ENCODE peak calls at places on chromosomes 11 and 22, in seven cellular contexts. G is fibroblast of lung, B is lower lobe of right lung, O is tibial artery, T is ascending aorta, E is neural progenitor cell, K is GM23338. L is an unnamed sample. For H3K4me1, the result is how much of the 10 kb centered on the place peaks cover.

GRCh38 chr22:38927033-38927789 is 30.2 kb upstream of the APOBEC3A start:
- DNase-seq in O (peak), E (peak), T (no peak), G (peak), K (peak), B (peak), L (no peak)

GRCh38 chr22:26453812-26454500 is 24.9 kb downstream of the ASPHD2 start:
- DNase-seq in O (peak), E (no peak), K (no peak), T (no peak), B (no peak), G (no peak), L (no peak)

GRCh38 chr11:17386331-17387084 is 2.0 kb downstream of the KCNJ11 start:
- DNase-seq in B (peak), T (no peak), G (peak), K (peak), E (peak), O (peak), L (no peak)

GRCh38 chr22:35330258-35330861 is 30.7 kb downstream of the TOM1 start:
- DNase-seq in O (peak), E (no peak), G (peak), K (no peak), B (peak), T (peak), L (no peak)

GRCh38 chr11:118417801-118418200 is 16.4 kb downstream of the ATP5MG start:
- DNase-seq in O (no peak), K (no peak), B (no peak), T (no peak), G (no peak), E (no peak), L (no peak)

GRCh38 chr11:118193910-118194566 is 17.6 kb upstream of the SCN2B start:
- DNase-seq in G (no peak), T (no peak), B (no peak), O (no peak), E (no peak), K (no peak), L (no peak)

GRCh38 chr11:66915046-66915832 is 42.9 kb downstream of the PC start:
- DNase-seq in G (no peak), K (peak), B (no peak), O (no peak), E (peak), T (no peak), L (no peak)

GRCh38 chr11:112270551-112271180 is 10.0 kb upstream of the PLET1 start:
- DNase-seq in O (no peak), T (no peak), B (no peak), E (no peak), K (peak), G (no peak), L (no peak)

GRCh38 chr22:17862646-17863181 is 88.4 kb upstream of the BID start:
- DNase-seq in B (no peak), O (no peak), K (no peak), E (no peak), T (no peak), G (no peak), L (no peak)

GRCh38 chr22:39205344-39206021 is 39.3 kb downstream of the PDGFB start:
- DNase-seq in K (no peak), T (no peak), G (peak), B (peak), O (peak), E (no peak), L (no peak)

GRCh38 chr11:111793863-111794262 is 27.7 kb upstream of the PPP2R1B start:
- DNase-seq in K (no peak), O (no peak), T (no peak), G (no peak), B (no peak), E (no peak), L (no peak)

GRCh38 chr11:94043241-94043640 is 22.1 kb downstream of the HEPHL1 start:
- DNase-seq in O (no peak), K (no peak), T (no peak), B (no peak), G (no peak), E (no peak), L (no peak)

GRCh38 chr11:119421351-119421750 is 1.6 kb downstream of the THY1 start:
- DNase-seq in K (peak), B (no peak), G (peak), T (no peak), O (no peak), E (no peak), L (no peak)
- H3K4me3 ChIP-seq in K (peak), B (no peak), G (peak), T (no peak), O (peak), E (peak), L (no peak)

GRCh38 chr11:84993386-84993785 is 633.8 kb downstream of the DLG2 start:
- DNase-seq in B (no peak), G (no peak), T (no peak), E (peak), O (no peak), K (peak), L (no peak)
- TF ChIP-seq CTCF in B (no peak), G (peak), T (no peak), E (peak), O (no peak), K (peak), L (no peak)

DNA sequence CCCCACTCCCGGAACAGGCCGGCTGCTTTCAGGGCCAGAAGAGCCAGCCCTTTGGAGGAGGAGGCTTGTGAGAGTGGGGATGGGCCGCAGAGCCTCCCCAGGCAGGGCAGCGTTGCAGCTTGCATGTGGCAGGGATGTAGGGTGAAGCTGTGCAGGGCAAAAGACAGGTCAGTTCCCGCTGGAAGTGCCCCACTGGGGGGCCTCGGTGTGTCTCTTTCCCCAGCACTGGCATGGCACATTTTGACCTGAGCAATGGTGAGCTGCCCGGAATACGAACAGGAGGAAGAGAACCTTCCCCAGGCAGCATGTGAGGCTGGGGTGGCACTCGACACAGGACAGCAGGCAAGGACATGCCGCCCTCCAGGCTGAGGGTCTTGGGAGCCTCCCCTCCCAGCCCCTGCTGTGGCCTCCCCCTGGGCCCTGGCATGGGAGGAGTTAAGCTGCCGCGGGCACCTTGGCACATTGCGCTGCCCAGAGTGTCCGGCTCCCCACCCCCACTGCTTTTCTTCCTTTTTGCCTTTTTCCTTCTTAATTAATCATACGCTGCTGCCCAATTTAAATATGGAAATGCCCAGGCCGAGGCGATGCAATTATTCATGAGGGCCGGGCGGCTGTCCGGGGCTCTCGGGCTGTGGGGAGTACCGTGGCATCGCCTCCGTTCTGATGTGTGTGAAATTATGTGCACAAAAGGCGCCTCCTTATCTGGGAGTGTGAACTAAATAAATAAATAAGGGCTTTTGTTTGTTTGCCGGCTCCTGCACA is 76.0 kb upstream of the WNT7B start:
- DNase-seq in K (no peak), G (peak), B (peak), T (peak), E (no peak), O (peak), L (no peak)
- H3K4me1 ChIP-seq in K (under half), G (under half), B (half or more), T (under half), E (under half), O (half or more), L (half or more)

GRCh38 chr22:19958083-19959042 is 16.7 kb upstream of the TXNRD2 start:
- DNase-seq in B (peak), K (no peak), O (peak), G (peak), E (no peak), T (no peak), L (no peak)
- H3K4me3 ChIP-seq in B (peak), K (peak), O (peak), G (no peak), E (peak), T (peak), L (peak)

GRCh38 chr11:119774180-119774763 is 45.3 kb upstream of the NECTIN1 start:
- DNase-seq in G (peak), T (no peak), B (no peak), E (peak), K (peak), O (no peak), L (no peak)
- TF ChIP-seq CTCF in G (no peak), T (no peak), B (no peak), E (peak), K (peak), O (no peak), L (no peak)

L was measured in esophagus squamous epithelium.